ENCODE peak calls at places on chromosome 13, in six cellular contexts. One of them, this sample, is unnamed.

GRCh38 chr13:43874512-43875092 is 4.9 kb downstream of the CCDC122 start:
- DNase-seq in IMR-90: peak
- DNase-seq in neuronal stem cell: no peak
- DNase-seq in H9: no peak
- DNase-seq in H1: no peak
- DNase-seq in trophoblast cell: peak
- DNase-seq in this sample: peak

GRCh38 chr13:23945612-23946011 is 48.3 kb upstream of the C1QTNF9B start:
- DNase-seq in IMR-90: no peak
- DNase-seq in neuronal stem cell: no peak
- DNase-seq in H9: no peak
- DNase-seq in H1: no peak
- DNase-seq in trophoblast cell: no peak
- DNase-seq in this sample: no peak

GRCh38 chr13:97567510-97568243 is 133.7 kb downstream of the RAP2A start:
- DNase-seq in IMR-90: peak
- DNase-seq in neuronal stem cell: no peak
- DNase-seq in H9: peak
- DNase-seq in H1: no peak
- DNase-seq in trophoblast cell: peak
- DNase-seq in this sample: peak

GRCh38 chr13:20334309-20334708 is 102.2 kb upstream of the GJB6 start:
- DNase-seq in IMR-90: no peak
- DNase-seq in neuronal stem cell: no peak
- DNase-seq in H9: no peak
- DNase-seq in H1: no peak
- DNase-seq in trophoblast cell: no peak
- DNase-seq in this sample: no peak

GRCh38 chr13:30364876-30365275 is 57.4 kb upstream of the UBE2L5 start:
- DNase-seq in IMR-90: peak
- DNase-seq in neuronal stem cell: no peak
- DNase-seq in H9: no peak
- DNase-seq in H1: no peak
- DNase-seq in trophoblast cell: no peak
- DNase-seq in this sample: peak

GRCh38 chr13:44967656-44968451 is 21.4 kb downstream of the NUFIP1 start:
- DNase-seq in IMR-90: peak
- DNase-seq in neuronal stem cell: no peak
- DNase-seq in H9: no peak
- DNase-seq in H1: no peak
- DNase-seq in trophoblast cell: no peak
- DNase-seq in this sample: peak

GRCh38 chr13:100490692-100491091 is 97.9 kb downstream of the GGACT start:
- DNase-seq in IMR-90: no peak
- DNase-seq in neuronal stem cell: no peak
- DNase-seq in H9: peak
- DNase-seq in H1: no peak
- DNase-seq in trophoblast cell: no peak
- DNase-seq in this sample: no peak

GRCh38 chr13:24292476-24292875 is 16.9 kb upstream of the C1QTNF9 start:
- DNase-seq in IMR-90: no peak
- DNase-seq in neuronal stem cell: no peak
- DNase-seq in H9: no peak
- DNase-seq in H1: no peak
- DNase-seq in trophoblast cell: no peak
- DNase-seq in this sample: no peak

GRCh38 chr13:49210669-49211068 is 9.5 kb upstream of the MLNR start:
- DNase-seq in IMR-90: no peak
- DNase-seq in neuronal stem cell: no peak
- DNase-seq in H9: no peak
- DNase-seq in H1: no peak
- DNase-seq in trophoblast cell: no peak
- DNase-seq in this sample: no peak

GRCh38 chr13:48808689-48809088 is 155.0 kb downstream of the CYSLTR2 start:
- DNase-seq in IMR-90: peak
- DNase-seq in neuronal stem cell: no peak
- DNase-seq in H9: no peak
- DNase-seq in H1: no peak
- DNase-seq in trophoblast cell: peak
- DNase-seq in this sample: peak

GRCh38 chr13:67967031-67967430 is 736.9 kb upstream of the PCDH9 start:
- DNase-seq in IMR-90: no peak
- DNase-seq in neuronal stem cell: no peak
- DNase-seq in H9: no peak
- DNase-seq in H1: no peak
- DNase-seq in trophoblast cell: peak
- DNase-seq in this sample: no peak

GRCh38 chr13:48398450-48399095 is 14.3 kb downstream of the LPAR6 start:
- DNase-seq in IMR-90: peak
- DNase-seq in neuronal stem cell: no peak
- DNase-seq in H9: no peak
- DNase-seq in H1: no peak
- DNase-seq in trophoblast cell: no peak
- DNase-seq in this sample: no peak

GRCh38 chr13:24612726-24613125 is 67.5 kb upstream of the ATP12A start:
- DNase-seq in IMR-90: no peak
- DNase-seq in neuronal stem cell: no peak
- DNase-seq in H9: no peak
- DNase-seq in H1: no peak
- DNase-seq in trophoblast cell: no peak
- DNase-seq in this sample: no peak

GRCh38 chr13:48078251-48078656 is 16.6 kb downstream of the MED4 start:
- DNase-seq in IMR-90: no peak
- DNase-seq in neuronal stem cell: no peak
- DNase-seq in H9: no peak
- DNase-seq in H1: no peak
- DNase-seq in trophoblast cell: peak
- DNase-seq in this sample: no peak

GRCh38 chr13:29923554-29924481 is 73.4 kb upstream of the UBL3 start:
- DNase-seq in IMR-90: peak
- DNase-seq in neuronal stem cell: no peak
- DNase-seq in H9: peak
- DNase-seq in H1: peak
- DNase-seq in trophoblast cell: peak
- DNase-seq in this sample: peak

GRCh38 chr13:94387047-94387446 is 92.4 kb downstream of the DCT start:
- DNase-seq in IMR-90: no peak
- DNase-seq in neuronal stem cell: no peak
- DNase-seq in H9: no peak
- DNase-seq in H1: no peak
- DNase-seq in trophoblast cell: no peak
- DNase-seq in this sample: no peak

GRCh38 chr13:72680353-72680752 is 47.1 kb downstream of the MZT1 start:
- DNase-seq in IMR-90: no peak
- DNase-seq in neuronal stem cell: no peak
- DNase-seq in H9: no peak
- DNase-seq in H1: no peak
- DNase-seq in trophoblast cell: no peak
- DNase-seq in this sample: no peak

GRCh38 chr13:106533940-106534843 is 1.3 kb downstream of the EFNB2 start:
- DNase-seq in IMR-90: peak
- DNase-seq in neuronal stem cell: no peak
- DNase-seq in H9: no peak
- DNase-seq in H1: no peak
- DNase-seq in trophoblast cell: peak
- DNase-seq in this sample: peak

GRCh38 chr13:49457221-49457620 is 13.1 kb downstream of the SETDB2 start:
- DNase-seq in IMR-90: peak
- DNase-seq in neuronal stem cell: no peak
- DNase-seq in H9: no peak
- DNase-seq in H1: no peak
- DNase-seq in trophoblast cell: no peak
- DNase-seq in this sample: peak

GRCh38 chr13:42747399-42747873 is 33.9 kb upstream of the FAM216B start:
- DNase-seq in IMR-90: peak
- DNase-seq in neuronal stem cell: no peak
- DNase-seq in H9: no peak
- DNase-seq in H1: no peak
- DNase-seq in trophoblast cell: peak
- DNase-seq in this sample: peak

GRCh38 chr13:30047154-30047874 is 196.9 kb upstream of the UBL3 start:
- DNase-seq in IMR-90: peak
- DNase-seq in neuronal stem cell: no peak
- DNase-seq in H9: no peak
- DNase-seq in H1: no peak
- DNase-seq in trophoblast cell: no peak
- DNase-seq in this sample: no peak

GRCh38 chr13:53301449-53301848 is 272.8 kb downstream of the OLFM4 start:
- DNase-seq in IMR-90: no peak
- DNase-seq in neuronal stem cell: no peak
- DNase-seq in H9: no peak
- DNase-seq in H1: no peak
- DNase-seq in trophoblast cell: no peak
- DNase-seq in this sample: no peak

GRCh38 chr13:113401452-113402415 is 37.8 kb upstream of the GRTP1 start:
- DNase-seq in IMR-90: no peak
- DNase-seq in neuronal stem cell: no peak
- DNase-seq in H9: peak
- DNase-seq in H1: no peak
- DNase-seq in trophoblast cell: no peak
- DNase-seq in this sample: no peak

GRCh38 chr13:50742353-50742752 is 101.1 kb downstream of the DLEU7 start:
- DNase-seq in IMR-90: no peak
- DNase-seq in neuronal stem cell: no peak
- DNase-seq in H9: no peak
- DNase-seq in H1: no peak
- DNase-seq in trophoblast cell: no peak
- DNase-seq in this sample: no peak
- H4K91ac ChIP-seq in IMR-90: no peak
- H4K91ac ChIP-seq in neuronal stem cell: no peak
- H4K91ac ChIP-seq in H9: no peak
- H4K91ac ChIP-seq in H1: no peak
- H4K91ac ChIP-seq in trophoblast cell: no peak
- H4K91ac ChIP-seq in this sample: no peak

DNA sequence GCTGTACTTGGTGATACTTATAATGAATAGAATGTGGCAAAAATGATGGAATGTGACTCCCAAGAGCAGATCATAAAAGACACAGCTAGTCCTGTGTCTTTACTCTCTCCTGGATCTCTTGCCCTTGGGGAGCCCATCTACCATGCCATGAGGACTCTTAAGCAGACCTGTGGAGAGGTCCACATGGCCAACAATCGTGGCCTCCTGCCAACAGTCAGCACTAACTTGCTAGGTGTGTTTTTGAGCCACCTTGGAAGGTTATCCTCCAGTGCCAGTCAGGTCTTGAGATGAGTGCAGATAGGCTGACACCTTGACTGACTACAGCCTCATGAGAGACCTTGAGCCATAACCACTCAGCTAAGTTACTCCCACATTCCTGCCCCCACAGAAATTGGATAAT is 22.3 kb upstream of the GPR183 start:
- DNase-seq in IMR-90: no peak
- DNase-seq in neuronal stem cell: no peak
- DNase-seq in H9: no peak
- DNase-seq in H1: no peak
- DNase-seq in trophoblast cell: no peak
- DNase-seq in this sample: no peak
- H3K4ac ChIP-seq in IMR-90: no peak
- H3K4ac ChIP-seq in neuronal stem cell: no peak
- H3K4ac ChIP-seq in H9: no peak
- H3K4ac ChIP-seq in H1: no peak
- H3K4ac ChIP-seq in trophoblast cell: no peak
- H3K4ac ChIP-seq in this sample: no peak

DNA sequence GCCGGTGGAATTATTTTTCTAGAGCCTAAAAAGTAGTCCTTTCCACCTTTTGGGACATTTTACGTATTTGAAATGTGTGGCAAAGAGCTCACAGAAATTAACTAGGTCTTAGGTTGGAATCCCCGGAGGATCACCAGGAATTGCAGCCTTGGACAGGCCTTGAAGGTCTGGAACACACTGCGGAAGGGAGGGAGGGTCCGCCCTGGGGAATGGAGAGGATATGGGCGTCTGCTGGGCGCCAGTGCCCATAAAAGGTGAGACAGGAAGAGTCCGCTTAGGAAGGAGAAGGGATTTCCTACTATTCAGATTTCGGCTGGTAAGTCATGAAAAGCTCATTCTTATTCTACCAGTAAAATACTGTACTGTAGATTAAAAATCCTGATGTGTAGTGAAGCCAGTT is 111.9 kb downstream of the COL4A2 start:
- DNase-seq in IMR-90: no peak
- DNase-seq in neuronal stem cell: no peak
- DNase-seq in H9: no peak
- DNase-seq in H1: no peak
- DNase-seq in trophoblast cell: peak
- DNase-seq in this sample: no peak
- H4K91ac ChIP-seq in IMR-90: no peak
- H4K91ac ChIP-seq in neuronal stem cell: no peak
- H4K91ac ChIP-seq in H9: no peak
- H4K91ac ChIP-seq in H1: no peak
- H4K91ac ChIP-seq in trophoblast cell: peak
- H4K91ac ChIP-seq in this sample: no peak

GRCh38 chr13:98576963-98577822 is at the start of gene STK24:
- DNase-seq in IMR-90: peak
- DNase-seq in neuronal stem cell: peak
- DNase-seq in H9: peak
- DNase-seq in H1: no peak
- DNase-seq in trophoblast cell: peak
- DNase-seq in this sample: peak

GRCh38 chr13:98575876-98576214 is 1.1 kb downstream of the STK24 start:
- DNase-seq in IMR-90: no peak
- DNase-seq in neuronal stem cell: no peak
- DNase-seq in H9: no peak
- DNase-seq in H1: no peak
- DNase-seq in trophoblast cell: no peak
- DNase-seq in this sample: no peak

GRCh38 chr13:98577823-98578285 is 947 bp upstream of the STK24 start:
- DNase-seq in IMR-90: no peak
- DNase-seq in neuronal stem cell: peak
- DNase-seq in H9: no peak
- DNase-seq in H1: no peak
- DNase-seq in trophoblast cell: no peak
- DNase-seq in this sample: no peak

GRCh38 chr13:98575009-98575866 is 1.7 kb downstream of the STK24 start:
- DNase-seq in IMR-90: no peak
- DNase-seq in neuronal stem cell: no peak
- DNase-seq in H9: no peak
- DNase-seq in H1: no peak
- DNase-seq in trophoblast cell: no peak
- DNase-seq in this sample: peak

DNA sequence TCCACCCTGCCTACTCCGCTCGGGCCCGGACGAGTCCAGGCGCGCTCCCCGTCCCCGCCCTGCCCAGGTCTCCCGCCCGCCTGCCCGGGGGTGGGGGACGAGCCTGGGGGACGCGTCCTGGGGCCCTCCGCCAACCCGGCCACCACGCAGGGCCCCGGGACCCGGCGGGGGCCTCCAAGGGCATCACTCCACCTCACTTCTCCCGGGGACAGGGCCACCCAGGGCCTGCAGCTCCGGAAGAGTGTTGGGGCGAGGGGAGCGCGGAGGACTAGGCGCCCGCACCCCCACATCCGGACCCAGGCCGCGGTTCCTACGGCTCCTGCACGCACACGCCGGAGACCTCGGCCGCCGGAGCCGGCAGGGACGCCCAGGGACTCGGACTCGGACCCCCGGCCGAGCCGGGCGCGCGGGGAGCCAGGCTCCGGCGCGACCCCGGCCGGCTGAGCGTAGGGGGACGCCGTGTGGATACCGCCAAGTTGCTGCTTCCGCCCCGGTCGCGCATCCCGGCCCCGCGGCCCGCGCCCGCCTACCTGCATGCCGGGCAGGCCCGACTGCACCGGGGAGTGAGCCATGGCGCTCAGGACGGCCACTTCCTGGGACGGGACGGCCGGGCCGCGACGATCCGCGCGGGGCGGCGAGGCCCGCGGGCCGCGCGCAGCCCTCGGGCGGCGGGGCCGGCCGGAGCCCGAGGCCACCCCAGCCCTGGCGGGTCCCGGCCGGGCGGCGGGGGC is 527 bp downstream of the STK24 start:
- DNase-seq in IMR-90: no peak
- DNase-seq in neuronal stem cell: peak
- DNase-seq in H9: no peak
- DNase-seq in H1: no peak
- DNase-seq in trophoblast cell: no peak
- DNase-seq in this sample: no peak
- H3K4ac ChIP-seq in IMR-90: peak
- H3K4ac ChIP-seq in neuronal stem cell: no peak
- H3K4ac ChIP-seq in H9: no peak
- H3K4ac ChIP-seq in H1: no peak
- H3K4ac ChIP-seq in trophoblast cell: peak
- H3K4ac ChIP-seq in this sample: peak